ENCODE peak calls at places on chromosomes 4 and X, in nine cellular contexts. V is nephron progenitor cell, F is heart left ventricle, L is SK-N-SH, G is AG04449, D is bronchial epithelial cell, P is pancreas, X is tibial nerve, M is fibroblast of the aortic adventitia. O is an unnamed sample.

GRCh38 chr4:2412534-2412884 is 5.9 kb downstream of the ZFYVE28 start:
- DNase-seq in M (no peak), D (no peak), P (no peak), F (no peak), G (no peak), V (no peak), X (no peak), L (no peak), O (no peak)

GRCh38 chr4:134780244-134780643 is 578.7 kb upstream of the PABPC4L start:
- DNase-seq in X (no peak), G (no peak), V (no peak), L (no peak), D (no peak), M (no peak), P (no peak), F (no peak), O (no peak)

GRCh38 chr4:169070071-169070894 is 60.2 kb upstream of the CBR4 start:
- DNase-seq in V (no peak), F (peak; percentile 60), D (peak; percentile 100), X (no peak), G (peak; percentile 88), P (no peak), M (peak; percentile 99), L (no peak), O (peak; percentile 97)

GRCh38 chrX:45751156-45751555 is 550.5 kb upstream of the DIPK2B start:
- DNase-seq in F (no peak), M (peak; percentile 51), D (no peak), V (no peak), G (no peak), L (no peak), P (no peak), X (no peak), O (no peak)

GRCh38 chr4:74768857-74769525 is 25.3 kb downstream of the BTC start:
- DNase-seq in P (no peak), M (peak; percentile 59), G (no peak), D (peak; percentile 87), F (no peak), L (no peak), V (no peak), X (no peak), O (peak; percentile 78)

GRCh38 chrX:7316280-7316679 is 168.3 kb upstream of the PUDP start:
- DNase-seq in F (no peak), L (no peak), P (no peak), X (no peak), M (no peak), V (no peak), D (peak; percentile 12), G (no peak), O (no peak)

GRCh38 chr4:126705271-126705670 is 927.5 kb upstream of the INTU start:
- DNase-seq in V (no peak), G (no peak), D (no peak), X (no peak), F (no peak), L (no peak), M (no peak), P (no peak), O (no peak)

GRCh38 chr4:94453534-94453963 is 1.8 kb downstream of the PDLIM5 start:
- DNase-seq in D (no peak), F (no peak), P (no peak), V (no peak), G (no peak), M (no peak), X (no peak), L (no peak), O (peak; percentile 30)

GRCh38 chr4:76952071-76952470 is 2.5 kb downstream of the SEPTIN11 start:
- DNase-seq in G (no peak), F (no peak), M (peak; percentile 37), D (no peak), L (no peak), X (no peak), P (no peak), V (no peak), O (no peak)

GRCh38 chr4:161376275-161376674 is 787.5 kb downstream of the FSTL5 start:
- DNase-seq in G (no peak), M (no peak), F (no peak), D (peak; percentile 71), V (no peak), X (no peak), L (no peak), P (no peak), O (no peak)

GRCh38 chrX:110759785-110760184 is 35.8 kb downstream of the CHRDL1 start:
- DNase-seq in D (no peak), X (no peak), M (peak; percentile 12), F (no peak), P (no peak), V (no peak), G (no peak), L (no peak), O (no peak)

GRCh38 chrX:86002076-86002896 is 45.1 kb downstream of the CHM start:
- DNase-seq in M (peak; percentile 8), G (no peak), P (peak; percentile 54), D (peak; percentile 50), X (no peak), V (peak; percentile 64), L (no peak), F (no peak), O (peak; percentile 19)

GRCh38 chr4:151315212-151315886 is 10.1 kb downstream of the SH3D19 start:
- DNase-seq in M (peak; percentile 26), P (no peak), V (no peak), G (no peak), D (peak; percentile 82), F (no peak), L (no peak), X (no peak), O (no peak)

GRCh38 chr4:183422962-183423653 is 21.3 kb upstream of the CDKN2AIP start:
- DNase-seq in D (peak; percentile 79), L (no peak), P (no peak), F (no peak), G (peak; percentile 40), X (no peak), M (no peak), V (no peak), O (peak; percentile 25)

GRCh38 chrX:145856181-145856580 is 38.6 kb downstream of the SLITRK2 start:
- DNase-seq in L (no peak), D (no peak), M (no peak), V (no peak), G (no peak), F (no peak), X (no peak), P (no peak), O (no peak)

GRCh38 chr4:156146581-156146980 is 192.9 kb upstream of the CTSO start:
- DNase-seq in V (no peak), G (no peak), P (no peak), F (no peak), L (no peak), D (no peak), M (no peak), X (no peak), O (no peak)

GRCh38 chr4:6898763-6899162 is 10.9 kb upstream of the TBC1D14 start:
- DNase-seq in V (no peak), X (no peak), P (no peak), F (no peak), L (no peak), G (no peak), D (no peak), M (no peak), O (no peak)

GRCh38 chrX:97806238-97806637 is 922.5 kb downstream of the RPA4 start:
- DNase-seq in G (no peak), V (no peak), F (no peak), D (no peak), L (no peak), P (no peak), X (no peak), M (peak; percentile 19), O (no peak)

GRCh38 chrX:117510453-117510852 is 606.2 kb downstream of the KLHL13 start:
- DNase-seq in V (no peak), G (no peak), F (no peak), P (no peak), X (no peak), L (peak; percentile 0), M (no peak), D (peak; percentile 10), O (peak; percentile 38)

GRCh38 chrX:19953145-19953544 is 37.7 kb downstream of the BCLAF3 start:
- DNase-seq in V (no peak), L (no peak), M (no peak), F (no peak), P (no peak), X (no peak), G (no peak), D (no peak), O (no peak)

GRCh38 chr4:36785965-36786364 is 458.6 kb upstream of the NWD2 start:
- DNase-seq in L (no peak), F (no peak), G (no peak), V (no peak), M (no peak), D (no peak), P (no peak), X (no peak), O (no peak)

GRCh38 chr4:144174401-144175067 is 34.0 kb upstream of the GYPA start:
- DNase-seq in V (no peak), L (peak; percentile 22), M (peak; percentile 84), F (no peak), P (no peak), G (peak; percentile 2), X (peak; percentile 18), D (peak; percentile 66), O (peak; percentile 71)
- TF ChIP-seq CTCF in V (peak; percentile 43), L (peak; percentile 66), M (peak; percentile 24), F (peak; percentile 48), P (peak; percentile 40), G (no peak), X (peak; percentile 60), D (peak; percentile 14), O (peak; percentile 20)

DNA sequence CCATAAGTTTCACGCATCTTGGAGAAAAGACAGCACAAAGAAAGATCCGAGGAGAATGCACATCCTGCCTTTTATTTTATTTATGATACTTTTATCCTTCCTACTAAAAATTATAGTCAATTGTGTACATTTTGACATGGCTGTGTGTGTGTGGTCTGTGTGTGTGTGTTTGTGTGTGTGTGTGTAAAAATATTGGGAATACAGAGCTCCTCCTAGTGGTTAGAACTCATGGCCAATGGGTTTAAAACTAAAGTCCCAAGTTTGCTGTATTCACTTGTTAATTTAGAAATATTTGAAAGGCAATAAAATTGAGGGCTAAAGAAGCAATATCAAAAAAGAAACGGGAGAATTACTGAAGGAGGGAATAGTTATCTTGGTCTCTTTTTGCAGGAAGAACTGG is 47.5 kb downstream of the NKX6-1 start:
- DNase-seq in V (no peak), P (no peak), F (no peak), M (peak; percentile 5), D (peak; percentile 13), G (no peak), X (no peak), L (no peak), O (no peak)
- TF ChIP-seq CTCF in V (peak; percentile 51), P (no peak), F (no peak), M (peak; percentile 50), D (peak; percentile 40), G (peak; percentile 32), X (no peak), L (peak; percentile 59), O (peak; percentile 45)

GRCh38 chr4:86522349-86522748 is 71.8 kb upstream of the PTPN13 start:
- DNase-seq in P (no peak), G (no peak), D (peak; percentile 22), L (no peak), M (peak; percentile 39), V (no peak), X (no peak), F (no peak), O (peak; percentile 25)
- TF ChIP-seq CTCF in P (no peak), G (no peak), D (no peak), L (peak; percentile 52), M (peak; percentile 42), V (no peak), X (no peak), F (peak; percentile 4), O (peak; percentile 25)

GRCh38 chr4:22203436-22204011 is 255.0 kb upstream of the KCNIP4 start:
- DNase-seq in P (no peak), D (no peak), L (no peak), V (no peak), F (no peak), M (peak; percentile 77), X (no peak), G (peak; percentile 10), O (peak; percentile 40)

GRCh38 chr4:22202351-22203343 is 254.1 kb upstream of the KCNIP4 start:
- DNase-seq in F (no peak), P (no peak), V (no peak), X (no peak), G (no peak), L (no peak), D (peak; percentile 45), M (peak; percentile 83), O (peak; percentile 63)
- TF ChIP-seq CTCF in F (no peak), P (no peak), V (no peak), X (no peak), G (no peak), L (no peak), D (no peak), M (no peak), O (no peak)